ENCODE peak calls at places on chromosomes 7 and 10, in four cellular contexts. G is K562, R is HCT116, I is H1. J is an unnamed sample.

GRCh38 chr7:1925973-1926907 is 256.2 kb downstream of the ELFN1 start:
- DNase-seq in G (no peak), R (no peak), I (no peak), J (no peak)

GRCh38 chr10:1187855-1188555 is 131.8 kb downstream of the WDR37 start:
- DNase-seq in G (no peak), R (no peak), I (no peak), J (no peak)

GRCh38 chr10:130065251-130065650 is 45.4 kb downstream of the C10orf143 start:
- DNase-seq in G (no peak), R (no peak), I (no peak), J (no peak)

GRCh38 chr7:118111347-118111746 is 72.6 kb upstream of the LSM8 start:
- DNase-seq in G (no peak), R (no peak), I (no peak), J (no peak)

GRCh38 chr10:15084502-15084922 is 4.1 kb downstream of the ACBD7 start:
- DNase-seq in G (no peak), R (peak; percentile 64), I (no peak), J (peak; percentile 100)

GRCh38 chr7:66415659-66416265 is 210.6 kb downstream of the TPST1 start:
- DNase-seq in G (no peak), R (no peak), I (no peak), J (no peak)

GRCh38 chr10:21509391-21510217 is 15.9 kb downstream of the SKIDA1 start:
- DNase-seq in G (no peak), R (no peak), I (peak; percentile 75), J (no peak)

GRCh38 chr10:78171633-78172032 is 138.0 kb downstream of the RPS24 start:
- DNase-seq in G (no peak), R (no peak), I (no peak), J (no peak)

GRCh38 chr7:81299272-81299671 is 380.4 kb upstream of the SEMA3C start:
- DNase-seq in G (no peak), R (peak; percentile 29), I (no peak), J (peak; percentile 28)

GRCh38 chr10:42888504-42889095 is 106.0 kb downstream of the BMS1 start:
- DNase-seq in G (no peak), R (no peak), I (no peak), J (no peak)

GRCh38 chr7:43850348-43851116 is 18.8 kb downstream of the MRPS24 start:
- DNase-seq in G (no peak), R (no peak), I (no peak), J (no peak)

GRCh38 chr10:64846706-64847105 is 1325.5 kb downstream of the REEP3 start:
- DNase-seq in G (no peak), R (no peak), I (no peak), J (no peak)

GRCh38 chr10:23156447-23157150 is 35.5 kb upstream of the PTF1A start:
- DNase-seq in G (no peak), R (no peak), I (no peak), J (no peak)

GRCh38 chr10:23157239-23157661 is 34.9 kb upstream of the PTF1A start:
- DNase-seq in G (no peak), R (no peak), I (no peak), J (no peak)

GRCh38 chr10:23158370-23158769 is 33.7 kb upstream of the PTF1A start:
- DNase-seq in G (peak; percentile 85), R (peak; percentile 47), I (peak; percentile 58), J (peak; percentile 71)

GRCh38 chr10:23155166-23155565 is 36.9 kb upstream of the PTF1A start:
- DNase-seq in G (no peak), R (no peak), I (no peak), J (no peak)

DNA sequence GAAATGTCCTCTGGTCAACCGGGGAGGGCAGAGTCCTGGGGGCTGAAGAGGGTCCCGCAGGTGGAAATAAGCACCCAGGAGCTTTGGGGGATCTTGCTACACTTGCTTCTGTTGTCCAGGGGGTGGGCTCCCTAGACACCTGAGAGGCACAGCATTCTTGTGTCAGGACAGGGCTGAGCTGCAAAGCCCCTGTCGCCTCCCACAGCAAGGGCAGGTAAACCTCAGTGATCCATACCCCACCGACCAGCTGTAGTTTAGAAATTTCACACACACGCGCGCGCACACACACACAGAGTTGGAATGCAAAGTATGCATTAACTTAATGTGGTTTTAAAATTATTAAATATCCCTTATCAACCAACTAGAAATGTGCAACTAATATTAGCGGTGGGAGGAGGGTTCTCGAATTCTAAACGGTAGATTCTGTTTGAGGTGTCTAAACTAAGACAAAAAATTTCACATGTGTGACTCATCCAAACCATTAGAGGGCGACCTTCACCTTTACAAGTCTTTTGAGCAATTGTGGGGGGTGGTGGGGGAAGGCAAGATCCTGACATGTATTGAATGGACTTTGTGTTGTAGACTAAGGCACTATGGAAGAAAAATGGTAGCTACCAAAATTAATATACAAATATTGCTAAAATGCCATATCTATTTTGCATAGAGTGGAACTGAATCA is 34.3 kb upstream of the PTF1A start:
- DNase-seq in G (peak; percentile 51), R (peak; percentile 41), I (no peak), J (peak; percentile 31)
- TF ChIP-seq JUND in G (peak; percentile 25), R (peak; percentile 15), I (no peak), J (no peak)

GRCh38 chr7:151456276-151456675 is 16.3 kb upstream of the CRYGN start:
- DNase-seq in G (no peak), R (no peak), I (no peak), J (no peak)
- TF ChIP-seq JUND in G (no peak), R (no peak), I (no peak), J (no peak)

GRCh38 chr7:20329389-20330175 is 1.1 kb upstream of the ITGB8 start:
- DNase-seq in G (peak; percentile 37), R (peak; percentile 83), I (no peak), J (peak; percentile 74)

GRCh38 chr7:20330797-20331230 is at the start of gene ITGB8:
- DNase-seq in G (peak; percentile 12), R (no peak), I (peak; percentile 81), J (peak; percentile 28)

GRCh38 chr7:20330176-20330796 is 414 bp upstream of the ITGB8 start:
- DNase-seq in G (peak; percentile 52), R (no peak), I (peak; percentile 80), J (peak; percentile 64)

GRCh38 chr7:20331231-20331880 is 656 bp downstream of the ITGB8 start:
- DNase-seq in G (no peak), R (no peak), I (no peak), J (peak; percentile 36)

GRCh38 chr7:20331912-20332317 is 1.2 kb downstream of the ITGB8 start:
- DNase-seq in G (no peak), R (no peak), I (no peak), J (no peak)
- TF ChIP-seq JUND in G (no peak), R (no peak), I (no peak), J (no peak)

GRCh38 chr10:25890995-25891394 is 43.0 kb upstream of the MYO3A start:
- DNase-seq in G (no peak), R (no peak), I (no peak), J (no peak)
- TF ChIP-seq JUND in G (no peak), R (no peak), I (no peak), J (no peak)

DNA sequence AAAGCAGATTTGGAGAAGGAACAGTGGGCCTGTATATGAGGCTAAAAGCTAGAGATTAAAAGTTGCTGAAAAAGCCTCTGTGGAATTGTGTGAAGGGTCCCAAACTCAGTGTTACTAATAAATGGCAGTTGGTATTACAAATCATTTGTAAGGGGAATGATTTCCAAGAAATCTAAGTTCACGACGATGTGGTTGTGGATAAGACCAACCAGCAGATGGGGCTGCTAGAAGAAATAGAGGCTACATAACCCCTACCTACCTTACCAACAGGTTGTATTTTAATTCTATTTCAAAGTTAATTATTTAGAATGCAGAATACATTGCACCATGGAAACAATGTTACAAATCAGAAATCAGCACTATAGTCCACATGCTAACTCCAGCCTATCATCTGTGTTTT is 377.1 kb downstream of the HPSE2 start:
- DNase-seq in G (peak; percentile 11), R (peak; percentile 39), I (no peak), J (no peak)
- TF ChIP-seq JUND in G (no peak), R (no peak), I (no peak), J (no peak)

GRCh38 chr7:142443614-142444013 is 185.8 kb upstream of the PRSS58 start:
- DNase-seq in G (no peak), R (no peak), I (no peak), J (no peak)

GRCh38 chr7:142450206-142450605 is 192.3 kb upstream of the PRSS58 start:
- DNase-seq in G (no peak), R (no peak), I (no peak), J (no peak)

GRCh38 chr7:142440219-142441073 is 182.6 kb upstream of the PRSS58 start:
- DNase-seq in G (no peak), R (peak; percentile 47), I (no peak), J (no peak)

GRCh38 chr7:142441074-142441403 is 183.2 kb upstream of the PRSS58 start:
- DNase-seq in G (no peak), R (no peak), I (no peak), J (no peak)

GRCh38 chr7:142445019-142445686 is 187.3 kb upstream of the PRSS58 start:
- DNase-seq in G (peak; percentile 29), R (peak; percentile 12), I (peak; percentile 83), J (no peak)
- TF ChIP-seq JUND in G (no peak), R (no peak), I (no peak), J (no peak)

DNA sequence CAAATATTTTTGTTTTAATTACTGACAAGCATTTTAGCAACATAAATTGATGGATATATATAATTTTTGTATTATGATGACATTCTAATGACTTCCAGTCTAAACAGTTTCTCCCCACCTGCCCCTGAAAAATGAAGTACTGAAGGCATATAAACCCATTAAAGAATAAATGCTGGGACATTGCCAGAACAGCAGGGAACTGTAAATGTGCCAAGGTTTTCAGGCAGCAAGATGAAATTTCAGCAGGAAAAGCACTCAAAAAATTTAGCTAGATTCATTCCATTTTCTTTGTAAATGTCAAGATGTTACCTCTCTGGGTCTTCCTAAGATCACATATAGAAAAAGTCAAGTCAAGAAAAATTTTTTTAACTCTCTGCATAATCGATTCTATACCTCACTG is 11.0 kb upstream of the TLL2 start:
- DNase-seq in G (no peak), R (no peak), I (no peak), J (no peak)
- TF ChIP-seq JUND in G (no peak), R (no peak), I (no peak), J (no peak)

GRCh38 chr10:69375307-69376151 is 41.2 kb downstream of the TACR2 start:
- DNase-seq in G (peak; percentile 64), R (no peak), I (peak; percentile 77), J (peak; percentile 95)
- TF ChIP-seq JUND in G (no peak), R (no peak), I (no peak), J (no peak)